ENCODE peak calls at places on chromosomes 5 and 9, in five cellular contexts. K, I, M, S and Z are unnamed samples.

GRCh38 chr5:66757219-66757833 is 161.1 kb downstream of the MAST4 start:
- DNase-seq in K (peak), I (peak), M (no peak), S (no peak), Z (no peak)

GRCh38 chr5:143979044-143979690 is 167.2 kb downstream of the HMHB1 start:
- DNase-seq in K (no peak), I (no peak), M (no peak), S (no peak), Z (no peak)

GRCh38 chr9:91530829-91531228 is 107.2 kb upstream of the NFIL3 start:
- DNase-seq in K (no peak), I (no peak), M (no peak), S (no peak), Z (no peak)

GRCh38 chr9:136619742-136620440 is 42.8 kb upstream of the EGFL7 start:
- DNase-seq in K (no peak), I (peak), M (peak), S (peak), Z (no peak)

GRCh38 chr5:99543841-99544240 is 615.0 kb upstream of the CHD1 start:
- DNase-seq in K (no peak), I (no peak), M (no peak), S (no peak), Z (no peak)

GRCh38 chr5:94470802-94471201 is 147.6 kb downstream of the KIAA0825 start:
- DNase-seq in K (no peak), I (no peak), M (no peak), S (no peak), Z (no peak)

GRCh38 chr9:2745560-2746380 is 28.5 kb downstream of the KCNV2 start:
- DNase-seq in K (no peak), I (no peak), M (no peak), S (no peak), Z (no peak)

GRCh38 chr9:98502311-98502975 is 206.3 kb downstream of the GABBR2 start:
- DNase-seq in K (no peak), I (peak), M (no peak), S (no peak), Z (no peak)

GRCh38 chr5:67182406-67182805 is 14.2 kb downstream of the CD180 start:
- DNase-seq in K (no peak), I (peak), M (peak), S (no peak), Z (no peak)

GRCh38 chr5:79093762-79094161 is 17.8 kb upstream of the BHMT start:
- DNase-seq in K (no peak), I (no peak), M (no peak), S (no peak), Z (no peak)

GRCh38 chr5:16776611-16777251 is 159.4 kb downstream of the MYO10 start:
- DNase-seq in K (no peak), I (no peak), M (no peak), S (no peak), Z (no peak)

GRCh38 chr5:3226171-3226570 is 369.5 kb upstream of the IRX1 start:
- DNase-seq in K (no peak), I (no peak), M (no peak), S (no peak), Z (no peak)

GRCh38 chr5:160555836-160556660 is 134.4 kb downstream of the PTTG1 start:
- DNase-seq in K (no peak), I (peak), M (peak), S (peak), Z (no peak)

GRCh38 chr9:78288214-78288892 is 8.6 kb upstream of the PSAT1 start:
- DNase-seq in K (no peak), I (no peak), M (no peak), S (no peak), Z (no peak)

GRCh38 chr9:31137151-31137849 is 1247.1 kb upstream of the ACO1 start:
- DNase-seq in K (no peak), I (no peak), M (no peak), S (no peak), Z (no peak)

GRCh38 chr5:54217826-54218503 is 92.4 kb downstream of the ARL15 start:
- DNase-seq in K (peak), I (no peak), M (no peak), S (no peak), Z (no peak)

GRCh38 chr5:67156976-67157583 is 39.5 kb downstream of the CD180 start:
- DNase-seq in K (no peak), I (no peak), M (no peak), S (no peak), Z (no peak)

GRCh38 chr9:10855847-10856246 is 243.0 kb upstream of the PTPRD start:
- DNase-seq in K (no peak), I (no peak), M (no peak), S (no peak), Z (no peak)

GRCh38 chr5:108233617-108234016 is 148.3 kb downstream of the FBXL17 start:
- DNase-seq in K (no peak), I (no peak), M (no peak), S (no peak), Z (no peak)

GRCh38 chr9:6664204-6664683 is 18.7 kb upstream of the GLDC start:
- DNase-seq in K (no peak), I (no peak), M (no peak), S (no peak), Z (no peak)

GRCh38 chr5:73183000-73183399 is 10.0 kb downstream of the TMEM174 start:
- DNase-seq in K (no peak), I (no peak), M (no peak), S (no peak), Z (no peak)
- TF ChIP-seq CTCF in K (no peak), I (no peak), M (no peak), S (no peak), Z (no peak)

DNA sequence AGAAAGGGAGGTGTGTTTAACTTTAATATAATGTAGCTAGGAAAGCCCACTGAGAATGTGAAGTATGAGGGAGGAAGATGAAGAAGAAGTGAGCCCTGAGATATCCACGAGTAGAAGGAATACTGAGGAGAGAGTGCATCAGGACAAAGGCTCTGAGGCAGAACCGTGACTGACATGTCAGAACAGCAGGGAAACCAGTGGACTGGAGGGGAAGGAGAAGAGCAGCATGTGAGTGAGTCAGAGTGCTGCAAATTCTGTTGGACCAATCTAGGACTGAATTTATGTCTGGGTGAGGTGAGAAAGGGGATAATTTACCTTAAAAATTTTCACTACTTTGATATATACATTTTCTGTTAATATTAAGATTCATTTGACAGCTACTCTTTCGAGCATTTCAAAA is 110.3 kb downstream of the ST8SIA4 start:
- DNase-seq in K (no peak), I (no peak), M (no peak), S (no peak), Z (no peak)
- TF ChIP-seq CTCF in K (no peak), I (no peak), M (no peak), S (no peak), Z (no peak)

GRCh38 chr5:74625742-74626241 is 14.7 kb downstream of the ENC1 start:
- DNase-seq in K (no peak), I (no peak), M (no peak), S (no peak), Z (no peak)
- TF ChIP-seq CTCF in K (peak), I (no peak), M (no peak), S (no peak), Z (peak)

DNA sequence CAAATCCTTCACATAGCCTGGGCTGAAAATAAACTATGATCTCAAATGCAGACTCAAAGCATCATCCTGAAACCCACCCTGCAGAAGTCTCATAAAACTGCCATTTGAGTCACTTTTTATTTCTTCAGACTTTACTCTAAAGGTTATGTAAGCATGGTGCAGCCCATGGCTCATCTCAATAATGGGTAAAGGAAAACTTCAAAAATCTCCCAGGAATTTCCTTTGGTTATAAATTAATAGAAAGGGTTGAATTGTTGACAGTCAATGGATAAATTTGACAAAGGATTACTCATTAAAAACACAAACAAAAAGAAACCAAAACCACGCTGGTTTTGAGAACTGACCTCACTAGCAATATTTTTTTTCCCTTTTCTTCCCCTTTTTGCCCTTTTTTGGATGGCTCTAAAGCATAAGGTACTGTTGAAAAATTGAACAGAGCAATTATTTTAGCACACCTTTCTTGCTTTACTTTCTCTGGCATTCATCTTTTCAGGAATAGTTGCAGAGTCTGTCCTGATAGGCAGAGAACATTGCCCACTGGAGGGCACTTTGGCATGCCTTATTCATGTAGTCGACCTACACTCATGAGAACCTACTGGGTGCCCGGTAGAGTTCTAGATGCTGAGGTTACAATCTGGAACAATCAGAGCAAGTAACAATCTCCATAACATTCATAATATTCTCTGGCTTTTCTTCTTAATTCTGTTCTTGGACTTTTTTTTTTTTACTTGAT is 191.4 kb downstream of the TMEM167A start:
- DNase-seq in K (no peak), I (no peak), M (no peak), S (no peak), Z (no peak)
- TF ChIP-seq CTCF in K (no peak), I (no peak), M (no peak), S (no peak), Z (no peak)